ENCODE peak calls at places on chromosomes 6 and 20, in ten cellular contexts. Z is psoas muscle, K is glutamatergic neuron, G is lung, R is foreskin fibroblast, S is AG10803, A is Caco-2, H is lower lobe of right lung, E is brain microvascular endothelial cell, B is esophagus squamous epithelium. N is an unnamed sample.

GRCh38 chr6:99432877-99433276 is 7.8 kb upstream of the PNISR start:
- DNase-seq in K (no peak), H (no peak), A (no peak), Z (no peak), E (no peak), S (no peak), G (no peak), R (no peak), B (no peak), N (no peak)

GRCh38 chr6:70131528-70131927 is 171.4 kb downstream of the COL9A1 start:
- DNase-seq in A (no peak), S (peak), G (no peak), E (no peak), R (peak), H (no peak), B (no peak), Z (no peak), K (no peak), N (no peak)

GRCh38 chr6:157020398-157021266 is 243.5 kb downstream of the ARID1B start:
- DNase-seq in K (peak), A (peak), E (peak), Z (peak), H (no peak), R (peak), G (peak), S (peak), B (peak), N (peak)

GRCh38 chr20:23200914-23201313 is 114.8 kb upstream of the CD93 start:
- DNase-seq in K (no peak), B (no peak), Z (peak), E (peak), H (peak), G (peak), R (no peak), S (no peak), A (peak), N (no peak)

GRCh38 chr20:5545381-5545941 is 204.7 kb upstream of the SHLD1 start:
- DNase-seq in A (no peak), G (peak), B (no peak), R (no peak), Z (no peak), H (no peak), K (no peak), S (no peak), E (no peak), N (no peak)

GRCh38 chr6:160035693-160036330 is 66.9 kb downstream of the IGF2R start:
- DNase-seq in H (no peak), Z (no peak), A (no peak), B (no peak), K (no peak), G (no peak), E (no peak), S (no peak), R (no peak), N (no peak)

GRCh38 chr6:52611833-52612232 is 35.0 kb upstream of the TRAM2 start:
- DNase-seq in A (no peak), Z (no peak), B (no peak), R (no peak), H (no peak), K (no peak), E (no peak), G (no peak), S (no peak), N (no peak)

GRCh38 chr6:16802071-16802470 is 40.8 kb upstream of the ATXN1 start:
- DNase-seq in A (no peak), S (peak), B (no peak), H (no peak), R (peak), G (no peak), Z (no peak), K (no peak), E (no peak), N (no peak)

GRCh38 chr6:138869343-138869742 is 73.5 kb downstream of the ECT2L start:
- DNase-seq in E (no peak), K (peak), A (no peak), H (no peak), Z (peak), B (no peak), S (no peak), R (no peak), G (no peak), N (no peak)

GRCh38 chr20:49389854-49390253 is 92.6 kb downstream of the KCNB1 start:
- DNase-seq in K (no peak), R (no peak), G (no peak), B (no peak), Z (no peak), S (no peak), H (no peak), E (no peak), A (no peak), N (no peak)

GRCh38 chr20:29878777-29879442 is 1378.6 kb upstream of the DEFB115 start:
- DNase-seq in R (no peak), E (no peak), H (peak), K (no peak), B (no peak), Z (no peak), S (no peak), G (no peak), A (peak), N (peak)

GRCh38 chr6:8918196-8918595 is 482.9 kb upstream of the SLC35B3 start:
- DNase-seq in A (no peak), H (no peak), B (no peak), Z (no peak), K (no peak), R (no peak), E (no peak), S (no peak), G (no peak), N (no peak)
- TF ChIP-seq CTCF in A (no peak), H (no peak), B (no peak), Z (no peak), K (no peak), R (no peak), E (no peak), S (no peak), G (no peak), N (no peak)

DNA sequence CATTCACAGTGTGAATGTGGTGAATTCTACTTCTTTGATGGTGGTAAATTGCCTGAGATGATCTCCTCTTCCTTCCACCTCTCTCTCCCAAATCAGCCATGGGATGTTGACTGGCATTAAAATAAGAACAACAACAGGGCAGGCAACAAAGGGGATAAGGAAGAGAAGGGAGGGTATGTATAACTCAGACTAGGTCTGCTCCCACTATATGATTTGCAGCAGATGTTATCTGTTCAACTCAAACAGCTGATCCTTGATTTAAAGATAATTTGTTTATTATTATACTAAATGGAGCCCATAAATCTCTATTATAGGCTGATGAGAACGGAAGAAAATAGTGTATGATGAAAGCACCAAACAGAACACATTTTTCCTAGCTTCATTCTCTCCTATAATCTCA is 262.0 kb downstream of the BTBD3 start:
- DNase-seq in H (no peak), Z (no peak), G (no peak), R (no peak), K (no peak), A (no peak), B (no peak), S (no peak), E (no peak), N (no peak)
- TF ChIP-seq CTCF in H (no peak), Z (no peak), G (no peak), R (no peak), K (no peak), A (no peak), B (no peak), S (no peak), E (no peak), N (no peak)

GRCh38 chr6:31738048-31738979 is 1.5 kb upstream of the MSH5 start:
- DNase-seq in B (no peak), G (no peak), K (no peak), Z (no peak), E (peak), S (peak), H (peak), A (peak), R (peak), N (peak)
- TF ChIP-seq CTCF in B (peak), G (peak), K (no peak), Z (no peak), E (peak), S (peak), H (peak), A (no peak), R (peak), N (peak)

DNA sequence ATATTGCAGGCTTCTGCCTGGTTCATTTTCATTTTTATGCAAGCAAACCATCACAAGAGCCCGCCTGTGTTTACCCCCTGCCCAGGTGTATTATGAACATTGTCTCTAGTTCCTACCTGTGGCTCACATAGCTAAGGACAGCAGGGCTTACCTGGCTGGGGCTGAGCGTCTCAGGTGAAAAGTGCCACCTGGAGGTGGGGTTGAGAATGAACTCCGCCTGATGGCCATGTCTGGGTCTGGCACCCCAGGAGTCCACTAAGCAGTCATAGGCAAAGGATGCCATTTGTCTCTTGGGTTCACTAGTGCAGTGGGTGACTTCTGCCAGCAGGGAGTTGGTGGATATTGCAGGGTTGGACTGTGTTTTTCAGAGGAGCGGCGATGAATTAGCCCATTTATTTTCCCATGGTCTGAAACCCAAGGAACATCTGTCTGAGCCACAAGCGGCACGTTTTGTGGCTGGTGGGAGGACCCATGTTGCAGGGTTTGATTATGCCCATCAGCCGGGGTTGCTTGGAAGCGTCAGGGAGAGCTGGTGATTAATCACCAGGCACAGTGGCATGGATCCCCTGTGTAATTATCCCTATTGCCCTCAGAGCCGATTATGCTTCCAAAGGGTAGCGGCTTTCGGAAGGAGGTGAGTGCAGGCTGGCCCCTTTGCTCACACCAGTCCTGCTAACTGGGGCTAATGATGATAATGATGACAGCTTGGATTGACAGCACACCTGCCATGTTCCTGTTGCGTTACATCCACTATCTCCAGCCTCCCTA is 92.2 kb downstream of the CDH26 start:
- DNase-seq in E (no peak), S (no peak), K (no peak), Z (no peak), H (no peak), R (no peak), G (no peak), A (peak), B (no peak), N (no peak)
- TF ChIP-seq CTCF in E (peak), S (peak), K (no peak), Z (no peak), H (peak), R (no peak), G (peak), A (peak), B (peak), N (no peak)

DNA sequence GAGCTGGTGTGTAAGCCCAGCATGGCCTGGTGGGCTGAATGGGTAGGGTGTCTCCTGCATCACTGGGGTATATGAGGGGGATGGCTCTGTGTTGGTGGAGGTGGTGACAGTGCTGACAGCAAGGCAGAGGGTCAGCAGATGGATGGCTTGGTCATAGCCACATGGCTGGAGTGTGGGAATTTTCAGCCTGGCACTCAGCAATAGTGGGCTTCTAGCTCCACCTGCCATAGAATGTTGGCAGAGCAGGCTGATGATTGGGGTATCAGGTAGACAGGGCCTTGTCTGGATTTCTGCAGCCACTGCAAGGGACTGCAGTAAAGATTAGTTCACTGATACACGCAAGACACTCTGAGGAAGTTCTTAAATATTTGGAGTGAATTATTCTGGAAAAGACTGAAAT is 137.5 kb upstream of the BACH2 start:
- DNase-seq in A (no peak), E (no peak), H (no peak), G (no peak), S (no peak), K (no peak), B (no peak), Z (no peak), R (no peak), N (no peak)
- TF ChIP-seq CTCF in A (no peak), E (peak), H (no peak), G (no peak), S (peak), K (no peak), B (no peak), Z (no peak), R (no peak), N (no peak)

GRCh38 chr6:39453236-39453635 is 130.7 kb upstream of the KCNK16 start:
- DNase-seq in S (peak), E (no peak), B (no peak), Z (no peak), H (no peak), G (no peak), K (no peak), A (no peak), R (peak), N (no peak)

GRCh38 chr6:39453956-39454524 is 131.5 kb upstream of the KCNK16 start:
- DNase-seq in R (no peak), G (no peak), E (no peak), B (no peak), A (no peak), S (no peak), K (no peak), Z (no peak), H (no peak), N (no peak)

GRCh38 chr6:39452306-39452705 is 129.8 kb upstream of the KCNK16 start:
- DNase-seq in S (peak), E (peak), R (peak), H (no peak), Z (no peak), B (no peak), G (no peak), K (no peak), A (no peak), N (no peak)

GRCh38 chr6:39452746-39453145 is 130.2 kb upstream of the KCNK16 start:
- DNase-seq in B (no peak), A (no peak), H (no peak), Z (no peak), E (no peak), S (no peak), G (no peak), K (no peak), R (no peak), N (no peak)

GRCh38 chr6:39451831-39452230 is 129.3 kb upstream of the KCNK16 start:
- DNase-seq in Z (no peak), R (no peak), H (no peak), A (no peak), S (no peak), B (no peak), E (no peak), K (no peak), G (no peak), N (no peak)
- TF ChIP-seq CTCF in Z (peak), R (no peak), H (peak), A (peak), S (peak), B (peak), E (peak), K (peak), G (no peak), N (no peak)

N was measured in B cell.